ENCODE peak calls at places on chromosomes 3 and 15, in seven cellular contexts. S is HCT116, A is K562, W is SK-N-SH, X is HepG2, Z is GM12878, Q is H1. B is an unnamed sample.

GRCh38 chr3:164952966-164953365 is 125.3 kb downstream of the SI start:
- DNase-seq in S (no peak), A (no peak), W (no peak), X (no peak), Z (no peak), Q (no peak), B (no peak)

GRCh38 chr15:89115547-89115946 is 27.3 kb downstream of the ABHD2 start:
- DNase-seq in S (no peak), A (no peak), W (no peak), X (no peak), Z (no peak), Q (peak; percentile 56), B (peak; percentile 74)

GRCh38 chr15:46646476-46646875 is 1011.6 kb downstream of the SQOR start:
- DNase-seq in S (no peak), A (no peak), W (no peak), X (no peak), Z (no peak), Q (no peak), B (no peak)

GRCh38 chr3:128549283-128550112 is 56.5 kb upstream of the GATA2 start:
- DNase-seq in S (no peak), A (peak; percentile 81), W (peak; percentile 80), X (peak; percentile 12), Z (no peak), Q (no peak), B (no peak)

GRCh38 chr3:62415312-62415791 is 42.0 kb upstream of the FEZF2 start:
- DNase-seq in S (no peak), A (no peak), W (no peak), X (no peak), Z (no peak), Q (peak; percentile 68), B (no peak)

GRCh38 chr3:9194509-9195184 is 54.8 kb downstream of the SRGAP3 start:
- DNase-seq in S (no peak), A (no peak), W (no peak), X (no peak), Z (no peak), Q (no peak), B (peak; percentile 98)

GRCh38 chr15:42549052-42549491 is 434 bp downstream of the HAUS2 start:
- DNase-seq in S (no peak), A (no peak), W (peak; percentile 73), X (peak; percentile 12), Z (no peak), Q (no peak), B (no peak)

GRCh38 chr3:128242818-128243601 is 89.7 kb downstream of the EEFSEC start:
- DNase-seq in S (no peak), A (no peak), W (no peak), X (no peak), Z (no peak), Q (peak; percentile 29), B (no peak)

GRCh38 chr15:83207622-83208356 is at the start of gene HDGFL3:
- DNase-seq in S (no peak), A (peak; percentile 62), W (peak; percentile 87), X (no peak), Z (no peak), Q (peak; percentile 85), B (peak; percentile 56)

GRCh38 chr3:94303897-94304296 is 241.0 kb downstream of the NSUN3 start:
- DNase-seq in S (no peak), A (no peak), W (no peak), X (no peak), Z (no peak), Q (no peak), B (peak; percentile 25)

GRCh38 chr3:15513810-15514662 is 7.5 kb downstream of the COLQ start:
- DNase-seq in S (no peak), A (no peak), W (no peak), X (no peak), Z (no peak), Q (no peak), B (no peak)

GRCh38 chr3:181694805-181695660 is 16.7 kb upstream of the SOX2 start:
- DNase-seq in S (no peak), A (no peak), W (no peak), X (no peak), Z (no peak), Q (peak; percentile 85), B (no peak)

GRCh38 chr15:101024709-101025108 is 105.6 kb downstream of the LRRK1 start:
- DNase-seq in S (no peak), A (no peak), W (no peak), X (no peak), Z (no peak), Q (peak; percentile 34), B (no peak)

GRCh38 chr15:98800437-98801233 is 152.3 kb downstream of the IGF1R start:
- DNase-seq in S (peak; percentile 59), A (no peak), W (peak; percentile 44), X (peak; percentile 54), Z (no peak), Q (no peak), B (peak; percentile 40)

GRCh38 chr15:42494998-42495360 is 455 bp upstream of the SNAP23 start:
- DNase-seq in S (no peak), A (no peak), W (peak; percentile 27), X (peak; percentile 34), Z (no peak), Q (no peak), B (peak; percentile 70)

GRCh38 chr3:132006605-132007204 is 28.1 kb downstream of the CPNE4 start:
- DNase-seq in S (peak; percentile 13), A (peak; percentile 17), W (no peak), X (peak; percentile 25), Z (no peak), Q (peak; percentile 66), B (peak; percentile 33)

GRCh38 chr3:190581041-190581501 is 67.2 kb downstream of the IL1RAP start:
- DNase-seq in S (no peak), A (no peak), W (no peak), X (no peak), Z (no peak), Q (no peak), B (no peak)

GRCh38 chr3:54307616-54308180 is 185.3 kb downstream of the CACNA2D3 start:
- DNase-seq in S (no peak), A (no peak), W (no peak), X (no peak), Z (no peak), Q (no peak), B (no peak)

GRCh38 chr3:44045476-44046275 is 196.0 kb upstream of the TOPAZ1 start:
- DNase-seq in S (no peak), A (no peak), W (peak; percentile 33), X (no peak), Z (peak; percentile 98), Q (no peak), B (no peak)

GRCh38 chr3:129357616-129358015 is 70.8 kb downstream of the EFCAB12 start:
- DNase-seq in S (no peak), A (no peak), W (no peak), X (no peak), Z (no peak), Q (no peak), B (no peak)

GRCh38 chr15:38745136-38745535 is 180.5 kb upstream of the RASGRP1 start:
- DNase-seq in S (no peak), A (no peak), W (no peak), X (no peak), Z (no peak), Q (no peak), B (no peak)

GRCh38 chr3:127754411-127755304 is 67.7 kb downstream of the MGLL start:
- DNase-seq in S (no peak), A (no peak), W (no peak), X (no peak), Z (peak; percentile 84), Q (no peak), B (no peak)

GRCh38 chr3:67361323-67361722 is 293.1 kb downstream of the SUCLG2 start:
- DNase-seq in S (no peak), A (no peak), W (no peak), X (no peak), Z (no peak), Q (no peak), B (no peak)

GRCh38 chr3:127097009-127097350 is 96.0 kb upstream of the PRR23E start:
- DNase-seq in S (no peak), A (no peak), W (no peak), X (no peak), Z (no peak), Q (no peak), B (no peak)

GRCh38 chr15:85642693-85643058 is 152.0 kb downstream of the KLHL25 start:
- DNase-seq in S (no peak), A (no peak), W (no peak), X (no peak), Z (no peak), Q (no peak), B (no peak)

GRCh38 chr15:101031203-101031602 is 112.0 kb downstream of the LRRK1 start:
- DNase-seq in S (no peak), A (no peak), W (no peak), X (no peak), Z (no peak), Q (peak; percentile 32), B (no peak)

GRCh38 chr3:113897373-113897777 is 50.4 kb upstream of the ZDHHC23 start:
- DNase-seq in S (peak; percentile 3), A (no peak), W (no peak), X (no peak), Z (no peak), Q (no peak), B (peak; percentile 90)

GRCh38 chr3:111794701-111795100 is 64.4 kb upstream of the PHLDB2 start:
- DNase-seq in S (no peak), A (no peak), W (no peak), X (no peak), Z (no peak), Q (no peak), B (no peak)

GRCh38 chr15:69497634-69498033 is 45.0 kb downstream of the RPLP1 start:
- DNase-seq in S (no peak), A (no peak), W (no peak), X (no peak), Z (no peak), Q (no peak), B (no peak)

GRCh38 chr3:11201246-11202024 is 47.1 kb downstream of the HRH1 start:
- DNase-seq in S (no peak), A (no peak), W (no peak), X (peak; percentile 28), Z (no peak), Q (no peak), B (no peak)
- TF ChIP-seq JUND in S (peak; percentile 29), A (no peak), W (peak; percentile 54), X (no peak), Z (no peak), Q (no peak), B (no peak)

GRCh38 chr15:68314563-68314962 is 37.0 kb downstream of the FEM1B start:
- DNase-seq in S (no peak), A (no peak), W (peak; percentile 7), X (peak; percentile 18), Z (no peak), Q (no peak), B (no peak)
- TF ChIP-seq JUND in S (no peak), A (no peak), W (no peak), X (no peak), Z (no peak), Q (no peak), B (no peak)

DNA sequence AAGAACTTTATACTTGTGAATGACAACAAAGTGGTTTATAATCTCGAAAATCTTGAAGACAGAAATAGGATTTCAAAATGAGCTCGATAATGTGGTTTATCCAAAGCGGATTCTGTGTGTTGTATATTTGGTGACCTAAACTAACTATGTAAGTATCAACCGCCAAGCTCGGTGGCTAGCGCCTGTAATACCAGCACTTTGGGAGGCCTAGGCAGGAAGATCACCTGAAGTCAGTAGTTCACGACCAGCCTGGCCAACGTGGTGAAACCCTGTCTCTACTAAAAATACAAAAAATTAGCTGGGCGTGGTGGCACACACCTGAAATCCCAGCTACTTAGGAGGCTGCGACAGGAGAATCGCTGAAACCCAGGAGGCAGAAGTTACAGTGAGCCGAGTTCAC is 2.2 kb downstream of the ATP13A3 start:
- DNase-seq in S (no peak), A (no peak), W (no peak), X (no peak), Z (no peak), Q (no peak), B (no peak)
- TF ChIP-seq JUND in S (no peak), A (no peak), W (no peak), X (no peak), Z (no peak), Q (no peak), B (no peak)

GRCh38 chr3:49899815-49900214 is 3.9 kb downstream of the MST1R start:
- DNase-seq in S (no peak), A (peak; percentile 27), W (peak; percentile 58), X (no peak), Z (no peak), Q (peak; percentile 64), B (no peak)
- TF ChIP-seq JUND in S (no peak), A (no peak), W (no peak), X (no peak), Z (no peak), Q (no peak), B (no peak)

B was measured in T47D.